ENCODE peak calls at places on chromosome 13, in seven cellular contexts. K is CD8-positive, alpha-beta T cell; G is activated CD8-positive, alpha-beta T cell treated with anti-CD3 and anti-CD28 coated beads, Interleukin-2, amount 10 ng/mL, durations not matched to agents 7 days and 5 days; S is NCI-H774; O is mesothelial cell of epicardium; A is amniotic epithelial cell; L is bronchial epithelial cell. Y is an unnamed sample.

GRCh38 chr13:107992542-107992941 is 222.8 kb downstream of the LIG4 start:
- DNase-seq in K (no peak), G (no peak), S (no peak), O (no peak), A (peak; percentile 0), L (peak; percentile 10), Y (no peak)

GRCh38 chr13:46663644-46664043 is 110.7 kb downstream of the LRCH1 start:
- DNase-seq in K (no peak), G (no peak), S (no peak), O (no peak), A (no peak), L (peak; percentile 39), Y (no peak)

GRCh38 chr13:43245374-43245964 is 222.1 kb downstream of the DNAJC15 start:
- DNase-seq in K (no peak), G (no peak), S (no peak), O (no peak), A (peak; percentile 92), L (peak; percentile 81), Y (no peak)

GRCh38 chr13:44879452-44880058 is 109.7 kb downstream of the NUFIP1 start:
- DNase-seq in K (no peak), G (peak; percentile 27), S (no peak), O (no peak), A (peak; percentile 65), L (peak; percentile 55), Y (no peak)

GRCh38 chr13:94558721-94559120 is 37.2 kb downstream of the TGDS start:
- DNase-seq in K (no peak), G (peak; percentile 55), S (no peak), O (no peak), A (no peak), L (no peak), Y (no peak)

GRCh38 chr13:45121421-45121820 is 1.1 kb downstream of the GTF2F2 start:
- DNase-seq in K (no peak), G (no peak), S (no peak), O (no peak), A (no peak), L (peak; percentile 41), Y (no peak)

GRCh38 chr13:50406831-50407230 is 391.6 kb downstream of the KCNRG start:
- DNase-seq in K (no peak), G (no peak), S (no peak), O (no peak), A (no peak), L (no peak), Y (no peak)

GRCh38 chr13:33554919-33555791 is 262.8 kb upstream of the RFC3 start:
- DNase-seq in K (no peak), G (no peak), S (no peak), O (no peak), A (no peak), L (no peak), Y (no peak)

GRCh38 chr13:51821666-51822065 is 17.7 kb upstream of the DHRS12 start:
- DNase-seq in K (no peak), G (peak; percentile 48), S (no peak), O (no peak), A (no peak), L (no peak), Y (no peak)

GRCh38 chr13:22915442-22916082 is 265.2 kb upstream of the SGCG start:
- DNase-seq in K (no peak), G (no peak), S (peak; percentile 16), O (no peak), A (peak; percentile 78), L (peak; percentile 23), Y (peak; percentile 1)

GRCh38 chr13:113364371-113364932 is 522 bp upstream of the GRTP1 start:
- DNase-seq in K (no peak), G (no peak), S (no peak), O (no peak), A (no peak), L (no peak), Y (no peak)

GRCh38 chr13:113302940-113303339 is 5.9 kb downstream of the LAMP1 start:
- DNase-seq in K (no peak), G (no peak), S (no peak), O (no peak), A (no peak), L (no peak), Y (no peak)